ENCODE peak calls at places on chromosomes 11 and 22, in nine cellular contexts. U, E, G, O, Y, C, X, D and J are unnamed samples.

GRCh38 chr11:112477929-112478317 is 217.3 kb upstream of the PLET1 start:
- DNase-seq in U (no peak), E (no peak), G (no peak), O (no peak), Y (no peak), C (no peak), X (no peak), D (no peak), J (no peak)

GRCh38 chr11:37788141-37788877 is 1190.3 kb upstream of the RAG2 start:
- DNase-seq in U (no peak), E (no peak), G (no peak), O (peak), Y (peak), C (no peak), X (no peak), D (no peak), J (no peak)

GRCh38 chr11:75583710-75584658 is 21.9 kb downstream of the SERPINH1 start:
- DNase-seq in U (no peak), E (peak), G (peak), O (peak), Y (peak), C (peak), X (peak), D (peak), J (no peak)

GRCh38 chr11:61484541-61484940 is 24.0 kb upstream of the LRRC10B start:
- DNase-seq in U (no peak), E (no peak), G (no peak), O (no peak), Y (no peak), C (no peak), X (peak), D (no peak), J (no peak)

GRCh38 chr11:2655834-2656622 is 43.8 kb downstream of the KCNQ1OT1 start:
- DNase-seq in U (no peak), E (no peak), G (no peak), O (peak), Y (peak), C (no peak), X (no peak), D (peak), J (no peak)

GRCh38 chr11:97722065-97722464 is 1298.7 kb upstream of the CNTN5 start:
- DNase-seq in U (no peak), E (peak), G (no peak), O (peak), Y (peak), C (no peak), X (no peak), D (peak), J (peak)

GRCh38 chr11:85810871-85811611 is at the start of gene SYTL2:
- DNase-seq in U (peak), E (peak), G (peak), O (peak), Y (no peak), C (peak), X (peak), D (peak), J (no peak)

GRCh38 chr22:39297490-39298193 is 21.8 kb downstream of the RPL3 start:
- DNase-seq in U (no peak), E (no peak), G (no peak), O (no peak), Y (no peak), C (no peak), X (peak), D (no peak), J (no peak)

GRCh38 chr22:42992886-42993479 is 22.0 kb downstream of the PACSIN2 start:
- DNase-seq in U (no peak), E (no peak), G (no peak), O (no peak), Y (no peak), C (no peak), X (no peak), D (no peak), J (no peak)

GRCh38 chr11:67699521-67699920 is 25.1 kb upstream of the ALDH3B2 start:
- DNase-seq in U (no peak), E (no peak), G (no peak), O (peak), Y (peak), C (no peak), X (no peak), D (peak), J (no peak)

GRCh38 chr22:50542416-50542927 is 3.2 kb upstream of the KLHDC7B start:
- DNase-seq in U (peak), E (no peak), G (no peak), O (no peak), Y (peak), C (no peak), X (no peak), D (no peak), J (no peak)

GRCh38 chr11:115067471-115067870 is 389.1 kb downstream of the NXPE2 start:
- DNase-seq in U (no peak), E (no peak), G (no peak), O (no peak), Y (no peak), C (no peak), X (no peak), D (no peak), J (no peak)

GRCh38 chr22:45645526-45646414 is 25.9 kb upstream of the ATXN10 start:
- DNase-seq in U (peak), E (peak), G (peak), O (peak), Y (peak), C (peak), X (peak), D (peak), J (no peak)

GRCh38 chr11:33507967-33508366 is 192.7 kb downstream of the C11orf91 start:
- DNase-seq in U (no peak), E (no peak), G (no peak), O (peak), Y (peak), C (no peak), X (peak), D (no peak), J (no peak)

GRCh38 chr11:119741369-119742262 is 12.6 kb upstream of the NECTIN1 start:
- DNase-seq in U (peak), E (peak), G (no peak), O (no peak), Y (no peak), C (peak), X (peak), D (peak), J (no peak)

GRCh38 chr22:35220221-35220620 is 37.1 kb upstream of the HMGXB4 start:
- DNase-seq in U (no peak), E (no peak), G (no peak), O (no peak), Y (no peak), C (no peak), X (no peak), D (no peak), J (no peak)

GRCh38 chr11:17371614-17372013 is 16.8 kb downstream of the KCNJ11 start:
- DNase-seq in U (no peak), E (peak), G (no peak), O (peak), Y (peak), C (no peak), X (peak), D (peak), J (no peak)

GRCh38 chr11:112455791-112456190 is 195.1 kb upstream of the PLET1 start:
- DNase-seq in U (no peak), E (no peak), G (no peak), O (peak), Y (no peak), C (no peak), X (no peak), D (peak), J (no peak)

GRCh38 chr11:128904303-128904871 is 13.2 kb downstream of the KCNJ5 start:
- DNase-seq in U (no peak), E (no peak), G (no peak), O (no peak), Y (peak), C (no peak), X (peak), D (no peak), J (no peak)

GRCh38 chr11:23311986-23312940 is 452.0 kb upstream of the CCDC179 start:
- DNase-seq in U (no peak), E (no peak), G (no peak), O (peak), Y (peak), C (no peak), X (peak), D (peak), J (no peak)

GRCh38 chr11:102546923-102547471 is 16.4 kb upstream of the MMP7 start:
- DNase-seq in U (no peak), E (no peak), G (no peak), O (no peak), Y (no peak), C (no peak), X (no peak), D (no peak), J (no peak)

GRCh38 chr11:87097582-87097981 is 59.8 kb downstream of the TMEM135 start:
- DNase-seq in U (peak), E (peak), G (no peak), O (peak), Y (peak), C (peak), X (peak), D (peak), J (no peak)

GRCh38 chr11:135004495-135004894 is 592.5 kb upstream of the B3GAT1 start:
- DNase-seq in U (no peak), E (no peak), G (no peak), O (no peak), Y (no peak), C (no peak), X (no peak), D (no peak), J (no peak)

GRCh38 chr11:111557425-111558111 is 17.0 kb downstream of the LAYN start:
- DNase-seq in U (no peak), E (peak), G (no peak), O (peak), Y (peak), C (no peak), X (no peak), D (no peak), J (no peak)

GRCh38 chr11:128481135-128481534 is 106.2 kb downstream of the ETS1 start:
- DNase-seq in U (no peak), E (no peak), G (no peak), O (peak), Y (peak), C (no peak), X (no peak), D (no peak), J (no peak)

GRCh38 chr11:10807629-10808552 is 835 bp downstream of the EIF4G2 start:
- DNase-seq in U (peak), E (peak), G (peak), O (peak), Y (peak), C (peak), X (peak), D (peak), J (no peak)

GRCh38 chr11:28675183-28675582 is 567.0 kb downstream of the METTL15 start:
- DNase-seq in U (no peak), E (no peak), G (no peak), O (no peak), Y (peak), C (no peak), X (no peak), D (no peak), J (no peak)

GRCh38 chr11:117498791-117499190 is 171.1 kb downstream of the CEP164 start:
- DNase-seq in U (no peak), E (no peak), G (no peak), O (no peak), Y (no peak), C (no peak), X (no peak), D (no peak), J (no peak)

GRCh38 chr11:65182258-65183170 is 786 bp downstream of the CAPN1 start:
- DNase-seq in U (no peak), E (peak), G (no peak), O (no peak), Y (peak), C (peak), X (peak), D (peak), J (no peak)

GRCh38 chr11:19690885-19691284 is 21.8 kb upstream of the NAV2 start:
- DNase-seq in U (no peak), E (no peak), G (no peak), O (no peak), Y (no peak), C (no peak), X (no peak), D (no peak), J (no peak)

GRCh38 chr11:60625262-60625661 is 74.2 kb upstream of the MS4A8 start:
- DNase-seq in U (no peak), E (no peak), G (no peak), O (peak), Y (peak), C (no peak), X (peak), D (peak), J (no peak)

GRCh38 chr22:30927806-30928205 is 40.8 kb downstream of the MORC2 start:
- DNase-seq in U (no peak), E (no peak), G (no peak), O (no peak), Y (no peak), C (no peak), X (no peak), D (no peak), J (no peak)

GRCh38 chr22:22702159-22702873 is 57.9 kb downstream of the GGTLC2 start:
- DNase-seq in U (no peak), E (peak), G (no peak), O (no peak), Y (peak), C (peak), X (peak), D (no peak), J (no peak)

GRCh38 chr22:22386602-22387385 is 121.7 kb downstream of the ZNF280B start:
- DNase-seq in U (no peak), E (no peak), G (no peak), O (no peak), Y (no peak), C (no peak), X (no peak), D (no peak), J (no peak)